ENCODE peak calls at places on chromosome 20, in five cellular contexts. T is AG04450, Z is tibial nerve, H is transverse colon, M is cardiac fibroblast. X is an unnamed sample.

GRCh38 chr20:24863356-24863755 is 85.7 kb upstream of the CST7 start:
- DNase-seq in T (peak; percentile 2), Z (no peak), H (no peak), M (peak; percentile 59), X (peak; percentile 23)

GRCh38 chr20:25009218-25010145 is 16.9 kb upstream of the APMAP start:
- DNase-seq in T (no peak), Z (no peak), H (peak; percentile 5), M (no peak), X (no peak)

GRCh38 chr20:36144336-36144735 is 10.2 kb upstream of the EPB41L1 start:
- DNase-seq in T (no peak), Z (no peak), H (no peak), M (no peak), X (no peak)

GRCh38 chr20:25031241-25031640 is 26.7 kb downstream of the ACSS1 start:
- DNase-seq in T (no peak), Z (no peak), H (no peak), M (no peak), X (no peak)

GRCh38 chr20:49986049-49986448 is 3.3 kb downstream of the SNAI1 start:
- DNase-seq in T (no peak), Z (no peak), H (no peak), M (no peak), X (peak; percentile 25)

GRCh38 chr20:45592574-45593189 is 13.6 kb upstream of the WFDC8 start:
- DNase-seq in T (no peak), Z (no peak), H (no peak), M (peak; percentile 29), X (peak; percentile 47)

GRCh38 chr20:38267251-38267650 is 6.7 kb upstream of the KIAA1755 start:
- DNase-seq in T (no peak), Z (no peak), H (no peak), M (peak; percentile 46), X (peak; percentile 52)

GRCh38 chr20:25295386-25296093 is 47.7 kb downstream of the PYGB start:
- DNase-seq in T (no peak), Z (no peak), H (peak; percentile 54), M (no peak), X (no peak)

GRCh38 chr20:3204124-3204794 is at the start of gene DDRGK1:
- DNase-seq in T (peak; percentile 27), Z (peak; percentile 88), H (peak; percentile 92), M (peak; percentile 81), X (peak; percentile 81)

GRCh38 chr20:34829191-34829590 is 3.7 kb upstream of the NCOA6 start:
- DNase-seq in T (no peak), Z (no peak), H (no peak), M (no peak), X (no peak)

GRCh38 chr20:9119776-9120175 is 50.9 kb downstream of the PLCB4 start:
- DNase-seq in T (no peak), Z (no peak), H (no peak), M (no peak), X (no peak)

GRCh38 chr20:50478162-50479036 is 31.8 kb upstream of the PTPN1 start:
- DNase-seq in T (no peak), Z (no peak), H (peak; percentile 81), M (peak; percentile 65), X (peak; percentile 64)

GRCh38 chr20:33674294-33675126 is at the start of gene NECAB3:
- DNase-seq in T (no peak), Z (peak; percentile 78), H (peak; percentile 90), M (peak; percentile 77), X (peak; percentile 67)

GRCh38 chr20:4949833-4950178 is 51.5 kb downstream of the SLC23A2 start:
- DNase-seq in T (no peak), Z (no peak), H (no peak), M (peak; percentile 66), X (peak; percentile 70)

GRCh38 chr20:38930242-38930569 is 4.0 kb downstream of the FAM83D start:
- DNase-seq in T (no peak), Z (no peak), H (no peak), M (no peak), X (no peak)

GRCh38 chr20:32893878-32894483 is 35.3 kb downstream of the EFCAB8 start:
- DNase-seq in T (no peak), Z (no peak), H (no peak), M (peak; percentile 11), X (peak; percentile 17)

GRCh38 chr20:12058201-12058600 is 140.5 kb downstream of the BTBD3 start:
- DNase-seq in T (no peak), Z (no peak), H (no peak), M (peak; percentile 53), X (no peak)

GRCh38 chr20:52191132-52191435 is 495 bp downstream of the ZFP64 start:
- DNase-seq in T (no peak), Z (no peak), H (no peak), M (no peak), X (no peak)

GRCh38 chr20:59004493-59004762 is 2.6 kb downstream of the CTSZ start:
- DNase-seq in T (no peak), Z (peak; percentile 35), H (peak; percentile 80), M (no peak), X (no peak)

GRCh38 chr20:10357974-10358373 is 76.0 kb downstream of the MKKS start:
- DNase-seq in T (no peak), Z (no peak), H (no peak), M (peak; percentile 41), X (peak; percentile 29)

DNA sequence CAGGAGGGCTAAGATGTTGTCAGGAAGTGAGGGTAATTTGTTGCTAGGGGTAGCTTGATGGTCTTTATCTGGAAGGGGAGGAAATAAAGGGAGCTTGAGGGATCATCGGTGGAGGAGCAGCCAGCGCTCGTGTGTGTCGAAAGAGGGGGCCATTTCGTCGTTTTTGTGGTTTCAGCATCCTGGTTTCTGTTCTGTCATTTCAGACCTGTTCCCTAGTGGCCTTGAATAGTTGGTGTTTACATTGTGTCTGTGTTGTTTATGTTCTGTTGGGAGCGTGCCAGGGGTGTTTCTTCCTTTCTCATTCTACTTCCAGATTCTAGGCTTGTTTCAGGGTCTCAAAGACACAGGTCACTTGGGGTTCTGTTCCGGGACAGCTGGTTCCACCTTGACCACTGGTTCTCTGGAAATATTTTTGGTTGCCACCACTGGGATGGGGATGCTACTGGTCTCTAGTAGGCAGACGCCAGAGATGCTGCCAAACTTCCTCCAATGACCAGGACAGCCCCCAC is 113.9 kb upstream of the NAA20 start:
- DNase-seq in T (no peak), Z (no peak), H (peak; percentile 54), M (peak; percentile 45), X (peak; percentile 57)
- TF ChIP-seq CTCF in T (peak; percentile 38), Z (no peak), H (no peak), M (no peak), X (no peak)

DNA sequence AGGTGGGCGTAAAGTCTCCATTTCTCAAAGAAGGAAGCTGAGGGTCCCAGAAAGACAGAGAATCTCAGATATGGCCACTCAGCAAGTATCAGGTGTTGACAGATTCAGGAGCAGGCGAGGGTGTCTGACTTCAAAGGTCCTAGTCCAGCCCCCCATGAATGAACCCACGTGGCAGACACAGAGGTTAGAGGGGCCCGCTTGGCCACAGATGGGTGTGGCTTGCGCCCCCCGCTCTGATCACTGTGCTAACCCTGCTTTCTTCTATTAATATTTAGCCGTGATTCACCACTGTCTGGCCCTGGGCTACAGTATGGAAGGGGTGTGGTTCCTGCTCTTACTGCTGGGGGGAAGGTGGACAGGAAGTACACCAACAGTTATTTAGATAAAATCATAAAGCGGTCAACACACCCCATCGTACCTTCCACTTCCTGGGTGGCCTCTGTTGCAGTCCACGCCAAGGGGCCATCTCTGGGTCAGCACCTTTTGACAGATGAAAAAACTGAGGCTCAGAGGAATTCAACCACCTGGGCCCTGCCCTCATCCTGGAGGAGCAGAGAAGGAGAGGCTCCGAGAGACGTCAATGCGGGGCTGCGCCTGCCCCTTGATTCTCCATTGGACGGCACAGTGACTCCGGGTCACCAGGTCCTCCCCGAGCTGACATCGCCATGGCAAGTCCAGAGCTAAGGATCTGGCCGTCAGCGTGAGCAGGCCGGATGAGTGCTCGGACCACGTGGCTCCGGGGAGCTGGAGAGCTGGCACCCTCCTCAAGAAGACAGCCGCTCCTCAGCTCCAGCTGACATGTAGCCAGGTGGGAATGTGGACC is 206.3 kb downstream of the PREX1 start:
- DNase-seq in T (no peak), Z (no peak), H (peak; percentile 44), M (no peak), X (no peak)
- H3K4me3 ChIP-seq in T (no peak overlapping the region), Z (no peak overlapping the region), H (peak overlapping the region; percentile 41), M (no peak overlapping the region), X (no peak overlapping the region)

DNA sequence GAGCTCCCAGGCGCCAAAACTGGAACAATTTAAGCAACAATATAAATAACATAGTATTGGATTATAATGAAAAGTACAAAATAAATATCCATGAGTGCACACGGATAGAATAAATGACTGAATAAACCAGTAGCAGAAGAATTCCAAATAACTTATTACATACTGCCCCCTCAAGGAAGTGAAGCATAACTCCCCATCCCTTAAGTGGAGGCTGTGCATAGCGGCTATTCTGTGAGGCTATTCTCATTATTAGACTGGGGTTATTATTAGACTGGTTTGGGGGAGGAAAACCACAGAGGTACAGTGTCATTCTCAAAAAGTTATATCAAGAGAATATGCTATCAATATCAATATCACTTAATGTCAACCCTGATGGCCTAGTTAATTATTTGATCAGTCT is 94.4 kb upstream of the SIRPA start:
- DNase-seq in T (no peak), Z (no peak), H (no peak), M (peak; percentile 62), X (peak; percentile 61)
- TF ChIP-seq CTCF in T (peak; percentile 66), Z (no peak), H (no peak), M (peak; percentile 54), X (peak; percentile 63)

DNA sequence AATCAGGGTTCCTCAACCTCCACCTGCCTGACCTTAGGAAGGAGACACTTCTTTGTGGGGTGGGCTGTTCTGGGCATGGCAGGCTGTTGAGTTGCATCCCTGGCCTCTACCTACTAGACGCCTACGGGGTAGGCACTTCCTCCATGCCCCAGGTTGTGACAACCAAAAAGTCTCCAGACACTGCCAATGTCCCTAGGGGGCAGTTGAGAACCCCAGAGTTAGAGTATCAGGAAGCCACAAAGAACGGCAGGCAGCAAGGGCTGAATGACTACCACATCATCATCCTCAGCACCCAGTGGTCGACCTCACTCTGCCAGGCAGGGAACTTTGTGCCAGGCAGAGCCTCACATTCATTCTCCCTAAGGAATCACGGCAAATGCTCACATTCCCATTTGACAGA is 21.5 kb downstream of the PMEPA1 start:
- DNase-seq in T (no peak), Z (no peak), H (no peak), M (no peak), X (no peak)
- H3K4me3 ChIP-seq in T (no peak overlapping the region), Z (no peak overlapping the region), H (no peak overlapping the region), M (no peak overlapping the region), X (no peak overlapping the region)